ENCODE peak calls at places on chromosomes 7 and 10, in five cellular contexts. I is stimulated activated CD4-positive, alpha-beta T cell treated with anti-CD3 and anti-CD28 coated beads, Interleukin-2, amount 100 ng/mL, for 48 hours; C is transverse colon; O is progenitor cell of endocrine pancreas; L is GM10248. M is an unnamed sample.

GRCh38 chr10:113554214-113554613 is 1.4 kb downstream of the HABP2 start:
- DNase-seq in L (no peak), C (no peak), I (no peak), O (no peak), M (no peak)

GRCh38 chr10:7491230-7491629 is 80.4 kb upstream of the SFMBT2 start:
- DNase-seq in L (no peak), C (no peak), I (no peak), O (no peak), M (no peak)

GRCh38 chr7:123635551-123636359 is 19.9 kb upstream of the LMOD2 start:
- DNase-seq in C (no peak), L (no peak), I (no peak), O (no peak), M (peak; percentile 2)

GRCh38 chr10:24465124-24465874 is 256.4 kb downstream of the KIAA1217 start:
- DNase-seq in C (peak; percentile 39), L (no peak), O (no peak), I (no peak), M (no peak)

GRCh38 chr7:8747338-8747737 is 313.9 kb downstream of the NXPH1 start:
- DNase-seq in C (no peak), L (no peak), I (no peak), O (no peak), M (no peak)

GRCh38 chr7:150994838-150995510 is 4.2 kb downstream of the NOS3 start:
- DNase-seq in L (no peak), C (no peak), O (no peak), I (no peak), M (no peak)

GRCh38 chr7:144835668-144836544 is at the start of gene TPK1:
- DNase-seq in C (peak; percentile 96), O (peak; percentile 73), L (peak; percentile 94), I (peak; percentile 78), M (peak; percentile 85)

GRCh38 chr10:86971146-86971991 is 3.1 kb downstream of the ADIRF start:
- DNase-seq in O (peak; percentile 61), C (peak; percentile 94), L (peak; percentile 89), I (peak; percentile 77), M (peak; percentile 81)

GRCh38 chr7:80724249-80724871 is 85.9 kb downstream of the CD36 start:
- DNase-seq in I (no peak), L (no peak), O (no peak), C (no peak), M (no peak)

GRCh38 chr10:30557884-30558283 is 71.7 kb downstream of the LYZL2 start:
- DNase-seq in C (no peak), O (no peak), I (no peak), L (no peak), M (no peak)

GRCh38 chr10:98403812-98404504 is 11.0 kb downstream of the PYROXD2 start:
- DNase-seq in I (no peak), C (no peak), L (no peak), O (no peak), M (no peak)

GRCh38 chr10:129863231-129863663 is 100.8 kb downstream of the EBF3 start:
- DNase-seq in O (no peak), I (no peak), L (no peak), C (no peak), M (no peak)

GRCh38 chr10:21929070-21929469 is 74.5 kb downstream of the DNAJC1 start:
- DNase-seq in C (no peak), I (no peak), L (no peak), O (no peak), M (no peak)

GRCh38 chr7:139246905-139247304 is 15.9 kb downstream of the UBN2 start:
- DNase-seq in C (no peak), O (no peak), I (no peak), L (no peak), M (no peak)

GRCh38 chr7:23074443-23075244 is 30.9 kb upstream of the KLHL7 start:
- DNase-seq in L (no peak), I (no peak), C (no peak), O (no peak), M (no peak)

GRCh38 chr7:111486472-111487142 is 75.7 kb downstream of the IMMP2L start:
- DNase-seq in C (no peak), I (no peak), L (peak; percentile 35), O (no peak), M (peak; percentile 8)

GRCh38 chr10:124746992-124747391 is 2.8 kb upstream of the FAM53B start:
- DNase-seq in L (no peak), O (no peak), I (no peak), C (no peak), M (no peak)

GRCh38 chr7:48421357-48421756 is 250.1 kb downstream of the ABCA13 start:
- DNase-seq in I (no peak), C (no peak), O (no peak), L (no peak), M (no peak)

GRCh38 chr10:59135275-59135674 is 41.2 kb upstream of the PHYHIPL start:
- DNase-seq in I (no peak), O (no peak), L (no peak), C (no peak), M (no peak)